ENCODE peak calls at places on chromosomes 5 and 9, in eight cellular contexts. I is colonic mucosa, G is PC-9, K is IMR-90, A is ovary, J is heart left ventricle, V is breast epithelium, T is body of pancreas. D is an unnamed sample. For H3K4me1, the result is how much of the 10 kb centered on the place peaks cover.

GRCh38 chr9:76868897-76869296 is 37.0 kb downstream of the PRUNE2 start:
- DNase-seq in V (no peak), A (no peak), K (no peak), G (no peak), I (no peak), T (no peak), J (no peak), D (no peak)

GRCh38 chr5:124873189-124873588 is 126.8 kb upstream of the ZNF608 start:
- DNase-seq in K (no peak), G (no peak), A (no peak), I (no peak), V (no peak), J (no peak), T (no peak), D (no peak)

GRCh38 chr5:108529381-108529780 is 147.5 kb upstream of the FBXL17 start:
- DNase-seq in V (no peak), J (no peak), I (no peak), A (no peak), K (peak), G (no peak), T (no peak), D (no peak)

GRCh38 chr5:169753795-169754194 is 116.7 kb downstream of the DOCK2 start:
- DNase-seq in A (no peak), J (no peak), V (no peak), I (no peak), T (no peak), K (peak), G (no peak), D (no peak)

GRCh38 chr5:14216902-14217301 is 73.8 kb downstream of the TRIO start:
- DNase-seq in G (no peak), T (no peak), K (no peak), A (no peak), V (no peak), J (no peak), I (no peak), D (no peak)

GRCh38 chr9:135693265-135693664 is 6.0 kb downstream of the SOHLH1 start:
- DNase-seq in V (no peak), G (no peak), K (no peak), A (no peak), J (no peak), I (no peak), T (no peak), D (no peak)

GRCh38 chr9:96883922-96884321 is 29.6 kb upstream of the ZNF782 start:
- DNase-seq in I (no peak), K (no peak), A (no peak), T (no peak), V (no peak), J (no peak), G (no peak), D (no peak)

GRCh38 chr9:4665357-4665756 is 923 bp downstream of the SPATA6L start:
- DNase-seq in K (peak), G (peak), I (no peak), A (no peak), J (no peak), V (no peak), T (peak), D (no peak)

GRCh38 chr5:78972654-78973428 is 12.3 kb downstream of the ARSB start:
- DNase-seq in V (no peak), I (peak), A (peak), K (peak), T (peak), G (no peak), J (no peak), D (peak)

GRCh38 chr9:129185991-129186390 is 7.9 kb upstream of the IER5L start:
- DNase-seq in G (no peak), I (no peak), T (no peak), A (no peak), V (no peak), K (peak), J (no peak), D (no peak)

GRCh38 chr5:29015523-29015922 is 1977.1 kb upstream of the CDH9 start:
- DNase-seq in T (no peak), K (no peak), I (no peak), J (no peak), G (peak), A (no peak), V (no peak), D (no peak)

GRCh38 chr5:72281764-72282499 is 38.1 kb downstream of the MRPS27 start:
- DNase-seq in V (no peak), G (no peak), J (no peak), A (no peak), K (peak), T (no peak), I (no peak), D (no peak)

GRCh38 chr5:68231414-68232076 is 16.0 kb downstream of the PIK3R1 start:
- DNase-seq in G (no peak), K (no peak), I (no peak), T (no peak), A (no peak), J (no peak), V (no peak), D (no peak)

GRCh38 chr9:27542519-27542918 is 12.9 kb upstream of the MOB3B start:
- DNase-seq in I (no peak), A (no peak), G (no peak), V (no peak), T (no peak), K (no peak), J (no peak), D (no peak)

GRCh38 chr5:59174248-59174844 is 591.5 kb downstream of the RAB3C start:
- DNase-seq in G (peak), I (no peak), V (no peak), K (peak), T (peak), A (no peak), J (no peak), D (peak)

GRCh38 chr5:177335701-177336065 is 15.8 kb downstream of the LMAN2 start:
- DNase-seq in J (no peak), T (no peak), K (no peak), I (no peak), A (no peak), V (no peak), G (no peak), D (no peak)

GRCh38 chr5:91052977-91053732 is 330.0 kb downstream of the ARRDC3 start:
- DNase-seq in A (no peak), K (no peak), J (no peak), G (no peak), I (no peak), T (no peak), V (no peak), D (no peak)

GRCh38 chr5:83715316-83716060 is 5.2 kb downstream of the HAPLN1 start:
- DNase-seq in V (no peak), T (no peak), J (no peak), G (no peak), K (no peak), A (no peak), I (no peak), D (no peak)

GRCh38 chr9:72363908-72364678 is 915 bp downstream of the ZFAND5 start:
- DNase-seq in G (no peak), T (peak), I (peak), A (peak), V (peak), K (peak), J (peak), D (peak)

GRCh38 chr9:95125652-95126051 is 191.9 kb downstream of the FANCC start:
- DNase-seq in V (no peak), T (no peak), G (no peak), A (no peak), J (no peak), K (no peak), I (no peak), D (no peak)

GRCh38 chr5:1827410-1828397 is 26.5 kb downstream of the NDUFS6 start:
- DNase-seq in K (no peak), V (no peak), J (no peak), I (no peak), A (no peak), T (peak), G (no peak), D (no peak)

GRCh38 chr5:164377746-164378145 is 872.3 kb downstream of the MAT2B start:
- DNase-seq in I (no peak), J (no peak), T (no peak), V (no peak), G (no peak), A (no peak), K (peak), D (no peak)

GRCh38 chr5:177470759-177471536 is 2.5 kb downstream of the DBN1 start:
- DNase-seq in I (no peak), J (no peak), G (no peak), A (no peak), V (no peak), T (no peak), K (no peak), D (no peak)

GRCh38 chr5:24363789-24364534 is 280.8 kb downstream of the CDH10 start:
- DNase-seq in I (no peak), V (no peak), T (no peak), A (no peak), K (no peak), G (no peak), J (no peak), D (no peak)

GRCh38 chr5:40869371-40869770 is 28.2 kb downstream of the CARD6 start:
- DNase-seq in G (peak), I (no peak), V (no peak), T (no peak), K (no peak), J (no peak), A (no peak), D (no peak)

GRCh38 chr9:38437193-38437823 is 13.1 kb upstream of the IGFBPL1 start:
- DNase-seq in T (peak), I (peak), J (no peak), A (no peak), V (no peak), G (peak), K (peak), D (no peak)

GRCh38 chr9:111158375-111158774 is 120.1 kb upstream of the LPAR1 start:
- DNase-seq in V (no peak), J (no peak), G (no peak), T (no peak), A (no peak), I (no peak), K (peak), D (peak)

GRCh38 chr9:33198163-33198562 is 31.0 kb upstream of the B4GALT1 start:
- DNase-seq in V (no peak), G (no peak), K (peak), T (no peak), I (no peak), J (peak), A (peak), D (no peak)

GRCh38 chr5:92907914-92908606 is 673.0 kb downstream of the NR2F1-AS1 start:
- DNase-seq in A (no peak), K (peak), V (no peak), I (no peak), T (no peak), G (no peak), J (no peak), D (no peak)
- H3K4me3 ChIP-seq in A (no peak), K (no peak), V (no peak), I (no peak), T (no peak), G (no peak), J (no peak), D (no peak)

GRCh38 chr9:131734165-131734610 is 5.7 kb downstream of the RAPGEF1 start:
- DNase-seq in I (peak), G (peak), J (peak), A (no peak), K (no peak), T (peak), V (no peak), D (peak)

GRCh38 chr9:131733601-131734061 is 6.2 kb downstream of the RAPGEF1 start:
- DNase-seq in G (peak), I (peak), A (no peak), V (no peak), K (peak), T (peak), J (no peak), D (peak)

GRCh38 chr9:131731237-131731995 is 8.5 kb downstream of the RAPGEF1 start:
- DNase-seq in V (no peak), G (no peak), A (no peak), K (peak), J (no peak), I (no peak), T (no peak), D (no peak)

GRCh38 chr9:131732636-131733340 is 7.1 kb downstream of the RAPGEF1 start:
- DNase-seq in A (no peak), V (no peak), T (peak), K (no peak), J (no peak), I (no peak), G (no peak), D (no peak)

GRCh38 chr9:131732061-131732526 is 7.8 kb downstream of the RAPGEF1 start:
- DNase-seq in A (no peak), I (no peak), V (no peak), K (peak), J (no peak), T (no peak), G (no peak), D (no peak)
- H3K4me1 ChIP-seq in A (under half), I (under half), V (under half), K (under half), J (half or more), T (half or more), G (half or more), D (under half)

DNA sequence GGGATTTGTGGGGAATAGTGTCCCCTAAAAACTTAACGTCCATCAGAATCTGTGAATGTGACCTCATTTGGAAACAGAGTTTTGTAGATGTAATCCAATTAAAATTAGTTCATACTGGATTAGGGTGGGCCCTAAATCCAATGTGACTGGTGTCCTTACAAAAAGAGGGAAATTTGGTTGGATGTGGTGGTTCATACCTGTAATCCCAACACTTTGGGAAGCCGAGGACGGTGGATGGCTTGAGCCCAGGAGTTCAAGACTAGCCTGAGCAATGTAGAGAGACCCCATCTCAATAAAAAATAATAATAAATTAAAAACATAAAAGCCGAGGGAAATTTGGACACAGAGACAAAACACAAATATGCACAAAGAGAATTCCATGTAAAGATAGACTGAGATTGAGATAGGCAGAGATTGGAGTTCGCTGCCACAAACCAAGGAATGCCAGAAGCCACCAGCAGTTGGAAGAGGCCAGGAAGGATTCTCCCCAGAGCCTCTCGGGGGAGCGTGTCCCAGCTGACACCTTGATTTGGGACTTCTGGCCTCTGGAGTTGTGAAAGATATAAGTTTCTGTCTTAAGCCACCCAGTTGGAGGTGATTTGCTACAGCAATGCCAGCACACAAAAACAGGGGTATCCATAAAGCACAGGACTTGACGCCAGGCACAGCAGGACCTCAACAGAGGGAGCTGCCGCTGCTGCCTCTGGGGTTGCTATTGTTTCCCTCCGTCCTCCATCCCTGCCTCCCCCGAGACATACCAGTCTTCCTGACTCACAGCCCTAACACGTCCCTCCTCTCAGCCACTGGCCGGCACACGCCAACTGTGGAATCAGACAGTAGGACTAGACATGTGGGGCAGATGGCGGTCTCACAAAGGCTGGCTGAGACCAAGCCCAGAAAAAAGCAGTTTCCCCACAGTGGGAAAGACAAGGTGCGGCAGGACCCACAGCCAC is 73.8 kb upstream of the IL17B start:
- DNase-seq in J (peak), I (peak), A (peak), V (no peak), G (no peak), K (peak), T (peak), D (no peak)
- TF ChIP-seq CTCF in J (no peak), I (no peak), A (no peak), V (no peak), G (no peak), K (peak), T (no peak), D (no peak)

GRCh38 chr9:16705121-16705604 is 165.3 kb downstream of the BNC2 start:
- DNase-seq in A (peak), K (peak), V (peak), I (peak), T (peak), J (peak), G (peak), D (peak)
- H3K4me3 ChIP-seq in A (peak), K (peak), V (peak), I (no peak), T (no peak), J (no peak), G (peak), D (no peak)

GRCh38 chr9:114612272-114612923 is 1.3 kb downstream of the TMEM268 start:
- DNase-seq in T (no peak), J (no peak), V (no peak), G (no peak), K (no peak), A (peak), I (peak), D (no peak)
- H3K4me1 ChIP-seq in T (under half), J (under half), V (under half), G (under half), K (under half), A (under half), I (under half), D (under half)

GRCh38 chr9:7597716-7598115 is 201.9 kb downstream of the DMAC1 start:
- DNase-seq in T (no peak), G (no peak), V (no peak), I (no peak), J (no peak), A (no peak), K (no peak), D (no peak)

GRCh38 chr9:7591501-7591900 is 208.1 kb downstream of the DMAC1 start:
- DNase-seq in I (no peak), A (no peak), T (no peak), J (no peak), K (no peak), V (no peak), G (no peak), D (no peak)

GRCh38 chr9:7592321-7593319 is 207.0 kb downstream of the DMAC1 start:
- DNase-seq in A (no peak), K (no peak), G (no peak), T (no peak), V (no peak), J (no peak), I (no peak), D (no peak)
- TF ChIP-seq CTCF in A (no peak), K (no peak), G (no peak), T (no peak), V (no peak), J (no peak), I (peak), D (peak)

DNA sequence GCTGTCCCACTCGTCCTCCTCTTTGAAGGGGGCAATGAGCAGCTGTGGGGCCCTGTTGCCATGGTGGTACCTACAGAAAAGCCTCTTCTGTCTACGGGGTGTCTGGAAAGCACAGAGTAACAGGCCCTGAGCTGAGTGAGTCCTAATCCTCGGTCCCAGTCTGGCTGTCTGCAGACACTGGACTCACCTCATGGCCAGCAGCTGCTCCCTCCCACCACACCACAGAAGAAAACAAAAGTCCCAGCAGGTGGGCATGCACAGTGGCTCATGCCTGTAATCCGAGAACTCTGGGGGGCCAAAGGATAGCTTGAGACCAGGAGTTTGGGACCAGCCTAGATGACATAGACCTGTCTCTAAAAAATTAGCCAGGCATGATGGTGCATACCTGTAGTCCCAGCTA is 19.9 kb downstream of the P4HA2 start:
- DNase-seq in G (peak), I (no peak), A (no peak), K (no peak), T (no peak), V (no peak), J (no peak), D (no peak)
- H3K4me3 ChIP-seq in G (no peak), I (no peak), A (no peak), K (no peak), T (no peak), V (no peak), J (no peak), D (no peak)